ENCODE peak calls at places on chromosomes 16 and 17, in five cellular contexts. One of them, this sample, is unnamed.

GRCh38 chr16:11128211-11129123 is 127.5 kb downstream of the SOCS1 start:
- DNase-seq in nucleus accumbens: no peak
- DNase-seq in HS-27A: no peak
- DNase-seq in activated CD8-positive, alpha-beta T cell treated with anti-CD3 and anti-CD28 coated beads, Interleukin-2, amount 10 ng/mL, durations not matched to agents 7 days and 5 days: peak; percentile 63
- DNase-seq in stimulated activated CD4-positive, alpha-beta T cell treated with anti-CD3 and anti-CD28 coated beads, Interleukin-4, amount 100 ng/mL, for 24 hours: no peak
- DNase-seq in this sample: peak; percentile 44

GRCh38 chr17:15232517-15232915 is 32.6 kb downstream of the PMP22 start:
- DNase-seq in nucleus accumbens: no peak
- DNase-seq in HS-27A: no peak
- DNase-seq in activated CD8-positive, alpha-beta T cell treated with anti-CD3 and anti-CD28 coated beads, Interleukin-2, amount 10 ng/mL, durations not matched to agents 7 days and 5 days: no peak
- DNase-seq in stimulated activated CD4-positive, alpha-beta T cell treated with anti-CD3 and anti-CD28 coated beads, Interleukin-4, amount 100 ng/mL, for 24 hours: no peak
- DNase-seq in this sample: no peak

GRCh38 chr16:72990003-72990521 is 57.9 kb downstream of the ZFHX3 start:
- DNase-seq in nucleus accumbens: no peak
- DNase-seq in HS-27A: peak; percentile 79
- DNase-seq in activated CD8-positive, alpha-beta T cell treated with anti-CD3 and anti-CD28 coated beads, Interleukin-2, amount 10 ng/mL, durations not matched to agents 7 days and 5 days: no peak
- DNase-seq in stimulated activated CD4-positive, alpha-beta T cell treated with anti-CD3 and anti-CD28 coated beads, Interleukin-4, amount 100 ng/mL, for 24 hours: no peak
- DNase-seq in this sample: peak; percentile 72

GRCh38 chr16:1786242-1787055 is 3.7 kb downstream of the NUBP2 start:
- DNase-seq in nucleus accumbens: no peak
- DNase-seq in HS-27A: no peak
- DNase-seq in activated CD8-positive, alpha-beta T cell treated with anti-CD3 and anti-CD28 coated beads, Interleukin-2, amount 10 ng/mL, durations not matched to agents 7 days and 5 days: no peak
- DNase-seq in stimulated activated CD4-positive, alpha-beta T cell treated with anti-CD3 and anti-CD28 coated beads, Interleukin-4, amount 100 ng/mL, for 24 hours: no peak
- DNase-seq in this sample: no peak

GRCh38 chr17:37701424-37702020 is 43.3 kb downstream of the HNF1B start:
- DNase-seq in nucleus accumbens: no peak
- DNase-seq in HS-27A: no peak
- DNase-seq in activated CD8-positive, alpha-beta T cell treated with anti-CD3 and anti-CD28 coated beads, Interleukin-2, amount 10 ng/mL, durations not matched to agents 7 days and 5 days: peak; percentile 65
- DNase-seq in stimulated activated CD4-positive, alpha-beta T cell treated with anti-CD3 and anti-CD28 coated beads, Interleukin-4, amount 100 ng/mL, for 24 hours: peak; percentile 46
- DNase-seq in this sample: no peak

GRCh38 chr17:43932357-43932756 is 9.9 kb downstream of the PPY start:
- DNase-seq in nucleus accumbens: no peak
- DNase-seq in HS-27A: no peak
- DNase-seq in activated CD8-positive, alpha-beta T cell treated with anti-CD3 and anti-CD28 coated beads, Interleukin-2, amount 10 ng/mL, durations not matched to agents 7 days and 5 days: no peak
- DNase-seq in stimulated activated CD4-positive, alpha-beta T cell treated with anti-CD3 and anti-CD28 coated beads, Interleukin-4, amount 100 ng/mL, for 24 hours: no peak
- DNase-seq in this sample: no peak

GRCh38 chr17:6164996-6165395 is 94.8 kb downstream of the WSCD1 start:
- DNase-seq in nucleus accumbens: no peak
- DNase-seq in HS-27A: no peak
- DNase-seq in activated CD8-positive, alpha-beta T cell treated with anti-CD3 and anti-CD28 coated beads, Interleukin-2, amount 10 ng/mL, durations not matched to agents 7 days and 5 days: no peak
- DNase-seq in stimulated activated CD4-positive, alpha-beta T cell treated with anti-CD3 and anti-CD28 coated beads, Interleukin-4, amount 100 ng/mL, for 24 hours: no peak
- DNase-seq in this sample: no peak

GRCh38 chr16:87850009-87851006 is 19.0 kb downstream of the SLC7A5 start:
- DNase-seq in nucleus accumbens: peak; percentile 13
- DNase-seq in HS-27A: no peak
- DNase-seq in activated CD8-positive, alpha-beta T cell treated with anti-CD3 and anti-CD28 coated beads, Interleukin-2, amount 10 ng/mL, durations not matched to agents 7 days and 5 days: peak; percentile 84
- DNase-seq in stimulated activated CD4-positive, alpha-beta T cell treated with anti-CD3 and anti-CD28 coated beads, Interleukin-4, amount 100 ng/mL, for 24 hours: peak; percentile 73
- DNase-seq in this sample: no peak

GRCh38 chr17:76612977-76613851 is 27.6 kb upstream of the ST6GALNAC2 start:
- DNase-seq in nucleus accumbens: no peak
- DNase-seq in HS-27A: no peak
- DNase-seq in activated CD8-positive, alpha-beta T cell treated with anti-CD3 and anti-CD28 coated beads, Interleukin-2, amount 10 ng/mL, durations not matched to agents 7 days and 5 days: no peak
- DNase-seq in stimulated activated CD4-positive, alpha-beta T cell treated with anti-CD3 and anti-CD28 coated beads, Interleukin-4, amount 100 ng/mL, for 24 hours: no peak
- DNase-seq in this sample: no peak

GRCh38 chr17:78315355-78316114 is 44.3 kb downstream of the SOCS3 start:
- DNase-seq in nucleus accumbens: no peak
- DNase-seq in HS-27A: no peak
- DNase-seq in activated CD8-positive, alpha-beta T cell treated with anti-CD3 and anti-CD28 coated beads, Interleukin-2, amount 10 ng/mL, durations not matched to agents 7 days and 5 days: peak; percentile 58
- DNase-seq in stimulated activated CD4-positive, alpha-beta T cell treated with anti-CD3 and anti-CD28 coated beads, Interleukin-4, amount 100 ng/mL, for 24 hours: peak; percentile 68
- DNase-seq in this sample: peak; percentile 84